ENCODE peak calls at places on chromosomes 12 and 14, in five cellular contexts. I is tibial nerve, Y is astrocyte, C is upper lobe of right lung, F is neural progenitor cell. D is an unnamed sample.

GRCh38 chr12:74776378-74776777 is 238.7 kb downstream of the ATXN7L3B start:
- DNase-seq in I (no peak), Y (no peak), C (no peak), F (no peak), D (no peak)

GRCh38 chr12:16891673-16892072 is 285.7 kb upstream of the LMO3 start:
- DNase-seq in I (no peak), Y (no peak), C (no peak), F (no peak), D (no peak)

GRCh38 chr12:28313631-28314030 is 123.4 kb downstream of the CCDC91 start:
- DNase-seq in I (no peak), Y (peak; percentile 55), C (no peak), F (no peak), D (no peak)

GRCh38 chr12:42855362-42855950 is 265.9 kb upstream of the PRICKLE1 start:
- DNase-seq in I (no peak), Y (no peak), C (no peak), F (no peak), D (no peak)

GRCh38 chr12:116698131-116698495 is 39.8 kb downstream of the SPRING1 start:
- DNase-seq in I (no peak), Y (no peak), C (no peak), F (no peak), D (no peak)

GRCh38 chr12:9649532-9649940 is 20.0 kb upstream of the CLEC2D start:
- DNase-seq in I (no peak), Y (no peak), C (no peak), F (peak; percentile 20), D (no peak)

GRCh38 chr12:100267603-100268281 is 765 bp downstream of the SCYL2 start:
- DNase-seq in I (no peak), Y (peak; percentile 51), C (no peak), F (peak; percentile 68), D (no peak)

GRCh38 chr14:84806627-84807026 is 723.3 kb upstream of the FLRT2 start:
- DNase-seq in I (no peak), Y (peak; percentile 69), C (no peak), F (no peak), D (no peak)

GRCh38 chr12:77995436-77996167 is 164.9 kb downstream of the NAV3 start:
- DNase-seq in I (no peak), Y (peak; percentile 95), C (no peak), F (no peak), D (peak; percentile 9)

GRCh38 chr12:45853550-45853949 is 124.0 kb downstream of the ARID2 start:
- DNase-seq in I (no peak), Y (no peak), C (no peak), F (no peak), D (no peak)

GRCh38 chr14:38171197-38171596 is 36.5 kb upstream of the SSTR1 start:
- DNase-seq in I (no peak), Y (peak; percentile 11), C (no peak), F (no peak), D (no peak)

GRCh38 chr12:101566318-101566717 is 28.5 kb upstream of the MYBPC1 start:
- DNase-seq in I (no peak), Y (no peak), C (no peak), F (peak; percentile 6), D (no peak)

GRCh38 chr14:38121280-38121679 is 86.4 kb upstream of the SSTR1 start:
- DNase-seq in I (no peak), Y (no peak), C (no peak), F (no peak), D (no peak)

GRCh38 chr12:63862187-63863107 is 17.9 kb downstream of the SRGAP1 start:
- DNase-seq in I (no peak), Y (peak; percentile 23), C (no peak), F (no peak), D (no peak)

GRCh38 chr14:72738181-72738611 is 155.7 kb downstream of the DPF3 start:
- DNase-seq in I (no peak), Y (no peak), C (no peak), F (no peak), D (no peak)

GRCh38 chr14:80621701-80622100 is 319.8 kb downstream of the CEP128 start:
- DNase-seq in I (no peak), Y (peak; percentile 81), C (no peak), F (no peak), D (no peak)

GRCh38 chr14:65032319-65032718 is 45.6 kb downstream of the FNTB start:
- DNase-seq in I (no peak), Y (no peak), C (no peak), F (no peak), D (no peak)

GRCh38 chr14:61695695-61696527 is 598 bp downstream of the HIF1A start:
- DNase-seq in I (peak; percentile 20), Y (peak; percentile 40), C (peak; percentile 83), F (peak; percentile 89), D (no peak)

GRCh38 chr14:106842687-106843086 is 1316.3 kb downstream of the TMEM121 start:
- DNase-seq in I (no peak), Y (no peak), C (no peak), F (no peak), D (no peak)

GRCh38 chr12:12901158-12901791 is 9.9 kb downstream of the GPRC5A start:
- DNase-seq in I (no peak), Y (peak; percentile 97), C (no peak), F (peak; percentile 24), D (peak; percentile 89)

GRCh38 chr12:32336261-32336660 is 63.1 kb upstream of the FGD4 start:
- DNase-seq in I (no peak), Y (no peak), C (no peak), F (no peak), D (no peak)

GRCh38 chr12:117032593-117033381 is 66.4 kb downstream of the TESC start:
- DNase-seq in I (no peak), Y (peak; percentile 22), C (no peak), F (peak; percentile 45), D (no peak)

GRCh38 chr14:45070215-45070614 is 13.7 kb upstream of the PRPF39 start:
- DNase-seq in I (no peak), Y (peak; percentile 6), C (no peak), F (no peak), D (no peak)

DNA sequence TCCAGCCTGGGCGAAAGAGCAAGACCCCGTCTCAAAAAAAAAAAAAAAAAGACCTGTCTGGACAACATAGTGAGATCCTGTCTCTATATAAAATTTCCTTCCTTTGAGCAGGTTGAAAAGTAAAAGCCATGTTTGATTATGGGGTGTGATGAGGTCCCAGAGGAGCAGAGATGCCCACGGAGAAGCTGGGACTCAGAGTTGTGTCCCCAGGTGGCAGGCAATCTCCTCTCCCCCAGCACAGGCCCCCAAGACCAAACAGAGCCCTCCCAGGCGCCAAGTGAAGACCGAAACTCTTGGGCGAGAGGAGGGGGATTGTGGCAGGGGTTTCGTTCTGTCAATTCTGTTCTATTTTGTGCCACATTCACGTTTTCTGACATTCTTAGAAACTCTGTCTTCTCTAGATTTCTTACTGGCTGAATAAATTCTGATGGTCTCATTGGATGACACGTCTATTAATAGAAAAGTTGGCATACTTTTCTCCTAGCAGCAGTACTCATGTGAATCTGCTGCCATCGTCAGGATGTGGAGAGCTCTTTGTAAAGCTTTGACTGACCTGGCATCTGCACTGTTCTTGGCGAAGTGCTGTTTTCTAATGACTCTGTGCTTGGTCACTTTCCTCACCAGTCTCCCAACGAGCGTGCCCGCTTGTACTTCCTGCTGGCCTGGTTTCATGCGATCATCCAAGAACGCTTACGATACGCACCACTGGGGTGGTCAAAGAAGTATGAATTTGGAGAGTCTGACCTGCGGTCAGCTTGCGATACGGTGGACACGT is 43.4 kb downstream of the HSP90AA1 start:
- DNase-seq in I (no peak), Y (no peak), C (no peak), F (no peak), D (no peak)
- TF ChIP-seq CTCF in I (no peak), Y (no peak), C (no peak), F (no peak), D (no peak)

DNA sequence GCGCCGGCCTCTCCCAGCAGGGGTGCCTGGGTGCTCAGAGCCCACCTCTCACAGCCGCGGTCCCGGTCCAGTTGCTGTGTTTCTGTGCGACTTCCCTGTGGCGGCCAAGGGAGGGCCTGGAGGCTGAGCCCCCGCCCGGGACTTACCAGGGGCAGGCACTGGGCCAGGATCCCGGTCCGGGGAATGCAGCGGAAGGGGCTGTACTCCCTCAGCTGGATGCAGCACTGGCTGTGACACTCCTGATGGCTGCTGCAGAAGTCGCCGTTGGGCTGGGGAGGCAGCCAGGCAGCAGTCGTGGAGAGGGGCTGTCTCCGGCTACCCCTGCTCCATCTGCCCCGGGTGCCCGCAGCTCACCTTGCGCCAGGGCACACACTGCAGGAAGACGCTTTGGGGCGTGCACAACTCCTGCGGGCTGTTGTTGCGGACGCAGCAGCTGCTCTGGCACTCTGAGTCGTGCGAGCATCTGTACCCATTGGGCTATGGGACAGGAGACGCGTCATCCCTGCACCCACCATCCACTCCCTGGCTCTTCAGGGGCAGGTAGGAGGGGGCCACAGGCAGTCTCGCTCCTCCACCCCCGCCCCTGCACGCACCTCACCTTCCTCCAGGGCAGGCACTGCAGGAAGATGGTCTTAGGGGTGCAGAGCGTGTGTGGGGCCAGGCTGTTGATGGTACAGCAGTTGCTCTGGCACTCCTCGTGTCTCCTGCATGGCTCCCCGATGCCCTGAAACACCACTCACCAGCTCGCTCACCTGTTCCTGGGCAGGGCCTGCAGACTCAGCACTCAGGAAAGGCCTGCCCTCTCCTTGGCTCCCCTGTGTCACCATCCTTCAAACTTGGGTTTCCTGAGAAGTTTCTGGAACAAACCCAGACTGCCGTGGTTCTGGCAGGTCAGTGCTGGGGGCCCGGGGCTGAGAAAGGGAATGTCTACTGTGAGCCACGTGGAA is 6.0 kb downstream of the LRCOL1 start:
- DNase-seq in I (no peak), Y (no peak), C (no peak), F (no peak), D (no peak)
- H3K4me3 ChIP-seq in I (no peak overlapping the region), Y (no peak overlapping the region), C (peak overlapping the region; percentile 48), F (no peak overlapping the region), D (no peak overlapping the region)

GRCh38 chr12:114396153-114396868 is 9.6 kb downstream of the TBX5 start:
- DNase-seq in I (no peak), Y (no peak), C (no peak), F (peak; percentile 84), D (no peak)
- TF ChIP-seq CTCF in I (no peak), Y (no peak), C (no peak), F (no peak), D (no peak)

GRCh38 chr12:109999649-109999971 is 380 bp downstream of the ANKRD13A start:
- DNase-seq in I (no peak), Y (no peak), C (peak; percentile 69), F (no peak), D (no peak)

GRCh38 chr12:109999983-110000505 is 814 bp downstream of the ANKRD13A start:
- DNase-seq in I (no peak), Y (peak; percentile 45), C (no peak), F (peak; percentile 54), D (no peak)

GRCh38 chr12:110002691-110003515 is 3.7 kb downstream of the ANKRD13A start:
- DNase-seq in I (no peak), Y (peak; percentile 40), C (no peak), F (no peak), D (no peak)

GRCh38 chr12:109998904-109999648 is at the start of gene ANKRD13A:
- DNase-seq in I (peak; percentile 69), Y (peak; percentile 94), C (peak; percentile 93), F (peak; percentile 93), D (peak; percentile 73)

GRCh38 chr12:110001596-110001995 is 2.4 kb downstream of the ANKRD13A start:
- DNase-seq in I (no peak), Y (peak; percentile 95), C (no peak), F (no peak), D (peak; percentile 61)
- H3K4me3 ChIP-seq in I (no peak overlapping the region), Y (no peak overlapping the region), C (no peak overlapping the region), F (no peak overlapping the region), D (peak overlapping the region; percentile 87)

GRCh38 chr14:94372021-94372605 is 16.3 kb downstream of the SERPINA1 start:
- DNase-seq in I (no peak), Y (no peak), C (no peak), F (peak; percentile 47), D (no peak)
- TF ChIP-seq CTCF in I (no peak), Y (no peak), C (no peak), F (peak; percentile 46), D (no peak)

GRCh38 chr12:53004582-53004981 is 1.7 kb upstream of the EIF4B start:
- DNase-seq in I (no peak), Y (no peak), C (no peak), F (peak; percentile 56), D (no peak)
- H3K4me3 ChIP-seq in I (no peak overlapping the region), Y (peak overlapping the region; percentile 100), C (no peak overlapping the region), F (peak overlapping the region; percentile 85), D (peak overlapping the region; percentile 98)